ENCODE peak calls at places on chromosomes 1 and 21, in six cellular contexts. B is mesendoderm, A is kidney tubule cell, T is NCI-H1105, W is Daoy, M is GM10248. R is an unnamed sample.
A peak's percentile ranks its signal among the peaks of the same experiment; 100 is the strongest.

GRCh38 chr1:160428655-160429054 is 28.3 kb downstream of the VANGL2 start:
- DNase-seq in B (peak; percentile 74), A (peak; percentile 84), T (no peak), W (peak; percentile 71), M (peak; percentile 47), R (peak; percentile 44)

GRCh38 chr21:24076179-24076578 is 1531.1 kb downstream of the MRPL39 start:
- DNase-seq in B (peak; percentile 0), A (no peak), T (no peak), W (no peak), M (no peak), R (no peak)

GRCh38 chr1:95888877-95889799 is 655.1 kb downstream of the RWDD3 start:
- DNase-seq in B (peak; percentile 27), A (no peak), T (no peak), W (no peak), M (no peak), R (no peak)

GRCh38 chr1:3369437-3370076 is 84.9 kb upstream of the ARHGEF16 start:
- DNase-seq in B (no peak), A (peak; percentile 50), T (no peak), W (peak; percentile 86), M (no peak), R (peak; percentile 39)

GRCh38 chr1:198893141-198893540 is 254.3 kb downstream of the PTPRC start:
- DNase-seq in B (no peak), A (no peak), T (no peak), W (no peak), M (no peak), R (no peak)

GRCh38 chr1:108036796-108037545 is 72.0 kb upstream of the VAV3 start:
- DNase-seq in B (no peak), A (peak; percentile 91), T (no peak), W (no peak), M (no peak), R (no peak)

GRCh38 chr1:117150316-117150715 is 28.8 kb upstream of the TRIM45 start:
- DNase-seq in B (no peak), A (no peak), T (no peak), W (no peak), M (no peak), R (no peak)

GRCh38 chr1:178612261-178612660 is 99.4 kb downstream of the TEX35 start:
- DNase-seq in B (no peak), A (peak; percentile 36), T (no peak), W (no peak), M (no peak), R (no peak)

GRCh38 chr1:202162049-202162417 is 1.6 kb upstream of the PTPN7 start:
- DNase-seq in B (no peak), A (no peak), T (no peak), W (no peak), M (peak; percentile 71), R (no peak)

GRCh38 chr1:3079381-3080093 is 10.5 kb downstream of the PRDM16 start:
- DNase-seq in B (no peak), A (no peak), T (no peak), W (no peak), M (no peak), R (no peak)

GRCh38 chr1:174358344-174358743 is 89.4 kb upstream of the GPR52 start:
- DNase-seq in B (no peak), A (no peak), T (no peak), W (peak; percentile 6), M (no peak), R (no peak)

GRCh38 chr1:158689110-158689509 is 2.6 kb upstream of the SPTA1 start:
- DNase-seq in B (no peak), A (no peak), T (no peak), W (no peak), M (no peak), R (no peak)

R was measured in Caki2.